ENCODE peak calls at places on chromosomes 16 and 17, in ten cellular contexts. E is Calu3; I is stimulated activated CD8-positive, alpha-beta memory T cell treated with anti-CD3 and anti-CD28 coated beads, Interleukin-4, amount 100 ng/mL, for 1 hour; J is cardiac fibroblast; U is stimulated activated CD4-positive, alpha-beta T cell treated with anti-CD3 and anti-CD28 coated beads, Interleukin-15, amount 100 ng/mL, for 48 hours; S is Caki2; A is Right ventricle myocardium superior; B is activated CD4-positive, CD25-positive, alpha-beta regulatory T cell; P is fibroblast of the aortic adventitia; D is NCI-H1105. W is an unnamed sample.
A peak's percentile ranks its signal among the peaks of the same experiment; 100 is the strongest.

GRCh38 chr16:26802440-26802839 is 264.3 kb upstream of the C16orf82 start:
- DNase-seq in U (no peak), P (no peak), B (no peak), I (no peak), J (no peak), S (no peak), E (no peak), A (no peak), D (no peak), W (no peak)

GRCh38 chr16:85593503-85594195 is 19.5 kb upstream of the GSE1 start:
- DNase-seq in I (no peak), A (no peak), D (peak; percentile 80), P (no peak), E (no peak), U (no peak), B (no peak), J (no peak), S (no peak), W (no peak)

GRCh38 chr16:80982646-80983045 is 24.0 kb downstream of the CMC2 start:
- DNase-seq in D (no peak), J (no peak), U (no peak), A (no peak), E (no peak), S (no peak), P (no peak), I (no peak), B (no peak), W (no peak)

GRCh38 chr17:30586818-30587595 is 109.8 kb downstream of the GOSR1 start:
- DNase-seq in A (no peak), P (peak; percentile 21), B (no peak), D (no peak), U (no peak), S (peak; percentile 22), I (no peak), J (peak; percentile 84), E (peak; percentile 21), W (no peak)

GRCh38 chr17:51289776-51290175 is 29.4 kb downstream of the UTP18 start:
- DNase-seq in U (no peak), E (no peak), P (no peak), D (no peak), B (no peak), A (no peak), J (no peak), I (no peak), S (no peak), W (no peak)

GRCh38 chr17:76523084-76524037 is 14.1 kb downstream of the CYGB start:
- DNase-seq in A (peak; percentile 85), S (peak; percentile 59), B (peak; percentile 59), J (peak; percentile 57), I (peak; percentile 73), U (peak; percentile 69), P (peak; percentile 52), D (peak; percentile 58), E (peak; percentile 88), W (peak; percentile 93)

GRCh38 chr17:74008196-74008595 is 195.3 kb upstream of the RPL38 start:
- DNase-seq in S (peak; percentile 3), J (no peak), U (peak; percentile 21), D (no peak), I (no peak), B (no peak), E (peak; percentile 20), P (no peak), A (no peak), W (no peak)

GRCh38 chr17:28216032-28216431 is 103.0 kb upstream of the TMEM97 start:
- DNase-seq in D (no peak), J (peak; percentile 58), I (no peak), P (no peak), A (no peak), U (no peak), E (no peak), S (no peak), B (no peak), W (no peak)

GRCh38 chr16:17348826-17349225 is 121.9 kb downstream of the XYLT1 start:
- DNase-seq in P (no peak), A (no peak), B (no peak), E (no peak), U (no peak), D (no peak), J (no peak), I (no peak), S (no peak), W (peak; percentile 64)

GRCh38 chr16:78045865-78046581 is 23.7 kb downstream of the CLEC3A start:
- DNase-seq in J (peak; percentile 41), B (no peak), D (no peak), U (peak; percentile 14), A (peak; percentile 72), I (no peak), E (no peak), P (peak; percentile 35), S (peak; percentile 48), W (peak; percentile 82)

W was measured in posterior vena cava.